ENCODE peak calls at places on chromosome 4, in seven cellular contexts. One of them, this sample, is unnamed.

GRCh38 chr4:118883861-118884260 is 4.8 kb upstream of the SYNPO2 start:
- DNase-seq in H1: no peak
- DNase-seq in GM12878: no peak
- DNase-seq in SK-N-SH: peak; percentile 44
- DNase-seq in HepG2: no peak
- DNase-seq in HCT116: no peak
- DNase-seq in T47D: no peak
- DNase-seq in this sample: no peak

GRCh38 chr4:142565771-142566170 is 280.3 kb downstream of the INPP4B start:
- DNase-seq in H1: no peak
- DNase-seq in GM12878: no peak
- DNase-seq in SK-N-SH: no peak
- DNase-seq in HepG2: no peak
- DNase-seq in HCT116: no peak
- DNase-seq in T47D: peak; percentile 19
- DNase-seq in this sample: no peak

GRCh38 chr4:6019316-6020263 is 1.4 kb upstream of the C4orf50 start:
- DNase-seq in H1: no peak
- DNase-seq in GM12878: no peak
- DNase-seq in SK-N-SH: peak; percentile 72
- DNase-seq in HepG2: peak; percentile 27
- DNase-seq in HCT116: peak; percentile 36
- DNase-seq in T47D: peak; percentile 74
- DNase-seq in this sample: peak; percentile 75

GRCh38 chr4:155271557-155271956 is 63.1 kb downstream of the NPY2R start:
- DNase-seq in H1: no peak
- DNase-seq in GM12878: no peak
- DNase-seq in SK-N-SH: no peak
- DNase-seq in HepG2: no peak
- DNase-seq in HCT116: peak; percentile 18
- DNase-seq in T47D: no peak
- DNase-seq in this sample: no peak

GRCh38 chr4:56681158-56681848 is at the start of gene HOPX:
- DNase-seq in H1: no peak
- DNase-seq in GM12878: peak; percentile 13
- DNase-seq in SK-N-SH: no peak
- DNase-seq in HepG2: no peak
- DNase-seq in HCT116: no peak
- DNase-seq in T47D: peak; percentile 83
- DNase-seq in this sample: no peak

GRCh38 chr4:7819446-7819845 is 120.2 kb downstream of the AFAP1 start:
- DNase-seq in H1: no peak
- DNase-seq in GM12878: no peak
- DNase-seq in SK-N-SH: no peak
- DNase-seq in HepG2: no peak
- DNase-seq in HCT116: no peak
- DNase-seq in T47D: no peak
- DNase-seq in this sample: no peak

GRCh38 chr4:8586671-8587468 is 5.7 kb upstream of the CPZ start:
- DNase-seq in H1: no peak
- DNase-seq in GM12878: no peak
- DNase-seq in SK-N-SH: no peak
- DNase-seq in HepG2: no peak
- DNase-seq in HCT116: no peak
- DNase-seq in T47D: peak; percentile 35
- DNase-seq in this sample: peak; percentile 19

GRCh38 chr4:52861171-52861873 is 795 bp upstream of the RASL11B start:
- DNase-seq in H1: no peak
- DNase-seq in GM12878: no peak
- DNase-seq in SK-N-SH: no peak
- DNase-seq in HepG2: no peak
- DNase-seq in HCT116: no peak
- DNase-seq in T47D: no peak
- DNase-seq in this sample: no peak

GRCh38 chr4:74032064-74032463 is 6.4 kb downstream of the CXCL3 start:
- DNase-seq in H1: no peak
- DNase-seq in GM12878: no peak
- DNase-seq in SK-N-SH: no peak
- DNase-seq in HepG2: no peak
- DNase-seq in HCT116: no peak
- DNase-seq in T47D: no peak
- DNase-seq in this sample: no peak

GRCh38 chr4:3480528-3481112 is 17.5 kb downstream of the DOK7 start:
- DNase-seq in H1: peak; percentile 66
- DNase-seq in GM12878: no peak
- DNase-seq in SK-N-SH: peak; percentile 92
- DNase-seq in HepG2: peak; percentile 66
- DNase-seq in HCT116: peak; percentile 45
- DNase-seq in T47D: peak; percentile 86
- DNase-seq in this sample: peak; percentile 83

GRCh38 chr4:98571161-98571786 is 87.1 kb downstream of the TSPAN5 start:
- DNase-seq in H1: no peak
- DNase-seq in GM12878: no peak
- DNase-seq in SK-N-SH: no peak
- DNase-seq in HepG2: no peak
- DNase-seq in HCT116: no peak
- DNase-seq in T47D: no peak
- DNase-seq in this sample: no peak

GRCh38 chr4:188110741-188111458 is 1.5 kb upstream of the TRIML2 start:
- DNase-seq in H1: no peak
- DNase-seq in GM12878: no peak
- DNase-seq in SK-N-SH: no peak
- DNase-seq in HepG2: no peak
- DNase-seq in HCT116: no peak
- DNase-seq in T47D: no peak
- DNase-seq in this sample: no peak

GRCh38 chr4:136741468-136741867 is 790.8 kb downstream of the PCDH18 start:
- DNase-seq in H1: no peak
- DNase-seq in GM12878: no peak
- DNase-seq in SK-N-SH: no peak
- DNase-seq in HepG2: no peak
- DNase-seq in HCT116: no peak
- DNase-seq in T47D: no peak
- DNase-seq in this sample: no peak

GRCh38 chr4:26081795-26082498 is 167.9 kb downstream of the SMIM20 start:
- DNase-seq in H1: no peak
- DNase-seq in GM12878: no peak
- DNase-seq in SK-N-SH: no peak
- DNase-seq in HepG2: peak; percentile 32
- DNase-seq in HCT116: peak; percentile 63
- DNase-seq in T47D: peak; percentile 57
- DNase-seq in this sample: peak; percentile 54

GRCh38 chr4:77358315-77358928 is 201.4 kb downstream of the CCNG2 start:
- DNase-seq in H1: no peak
- DNase-seq in GM12878: no peak
- DNase-seq in SK-N-SH: peak; percentile 42
- DNase-seq in HepG2: peak; percentile 19
- DNase-seq in HCT116: peak; percentile 16
- DNase-seq in T47D: peak; percentile 32
- DNase-seq in this sample: peak; percentile 58

GRCh38 chr4:110515676-110516075 is 39.7 kb downstream of the ENPEP start:
- DNase-seq in H1: no peak
- DNase-seq in GM12878: no peak
- DNase-seq in SK-N-SH: no peak
- DNase-seq in HepG2: no peak
- DNase-seq in HCT116: no peak
- DNase-seq in T47D: peak; percentile 21
- DNase-seq in this sample: no peak

GRCh38 chr4:3286335-3287175 is 6.3 kb upstream of the RGS12 start:
- DNase-seq in H1: no peak
- DNase-seq in GM12878: peak; percentile 70
- DNase-seq in SK-N-SH: no peak
- DNase-seq in HepG2: no peak
- DNase-seq in HCT116: no peak
- DNase-seq in T47D: no peak
- DNase-seq in this sample: no peak

GRCh38 chr4:123418486-123418931 is 21.9 kb downstream of the SPRY1 start:
- DNase-seq in H1: peak; percentile 73
- DNase-seq in GM12878: no peak
- DNase-seq in SK-N-SH: no peak
- DNase-seq in HepG2: peak; percentile 97
- DNase-seq in HCT116: no peak
- DNase-seq in T47D: peak; percentile 59
- DNase-seq in this sample: no peak

GRCh38 chr4:127731406-127731805 is 1.2 kb downstream of the SLC25A31 start:
- DNase-seq in H1: no peak
- DNase-seq in GM12878: no peak
- DNase-seq in SK-N-SH: no peak
- DNase-seq in HepG2: no peak
- DNase-seq in HCT116: no peak
- DNase-seq in T47D: no peak
- DNase-seq in this sample: no peak

GRCh38 chr4:181528570-181529184 is 714.5 kb upstream of the TENM3 start:
- DNase-seq in H1: peak; percentile 68
- DNase-seq in GM12878: peak; percentile 8
- DNase-seq in SK-N-SH: peak; percentile 55
- DNase-seq in HepG2: peak; percentile 56
- DNase-seq in HCT116: peak; percentile 54
- DNase-seq in T47D: peak; percentile 85
- DNase-seq in this sample: peak; percentile 25

GRCh38 chr4:83536649-83537352 is 893 bp downstream of the GPAT3 start:
- DNase-seq in H1: no peak
- DNase-seq in GM12878: no peak
- DNase-seq in SK-N-SH: no peak
- DNase-seq in HepG2: no peak
- DNase-seq in HCT116: no peak
- DNase-seq in T47D: no peak
- DNase-seq in this sample: no peak

GRCh38 chr4:1842993-1843448 is 12.9 kb downstream of the LETM1 start:
- DNase-seq in H1: no peak
- DNase-seq in GM12878: no peak
- DNase-seq in SK-N-SH: no peak
- DNase-seq in HepG2: no peak
- DNase-seq in HCT116: no peak
- DNase-seq in T47D: no peak
- DNase-seq in this sample: no peak

GRCh38 chr4:102647117-102647516 is 113.7 kb downstream of the MANBA start:
- DNase-seq in H1: no peak
- DNase-seq in GM12878: no peak
- DNase-seq in SK-N-SH: no peak
- DNase-seq in HepG2: no peak
- DNase-seq in HCT116: no peak
- DNase-seq in T47D: no peak
- DNase-seq in this sample: no peak

GRCh38 chr4:82893942-82894341 is 3.0 kb upstream of the SEC31A start:
- DNase-seq in H1: no peak
- DNase-seq in GM12878: no peak
- DNase-seq in SK-N-SH: no peak
- DNase-seq in HepG2: peak; percentile 47
- DNase-seq in HCT116: no peak
- DNase-seq in T47D: no peak
- DNase-seq in this sample: no peak

GRCh38 chr4:75723117-75723801 is 1.1 kb upstream of the USO1 start:
- DNase-seq in H1: no peak
- DNase-seq in GM12878: no peak
- DNase-seq in SK-N-SH: peak; percentile 32
- DNase-seq in HepG2: peak; percentile 53
- DNase-seq in HCT116: no peak
- DNase-seq in T47D: no peak
- DNase-seq in this sample: no peak

GRCh38 chr4:76470064-76470463 is 35.0 kb downstream of the SHROOM3 start:
- DNase-seq in H1: no peak
- DNase-seq in GM12878: no peak
- DNase-seq in SK-N-SH: no peak
- DNase-seq in HepG2: no peak
- DNase-seq in HCT116: no peak
- DNase-seq in T47D: no peak
- DNase-seq in this sample: no peak

GRCh38 chr4:101155368-101155767 is 192.0 kb downstream of the PPP3CA start:
- DNase-seq in H1: no peak
- DNase-seq in GM12878: no peak
- DNase-seq in SK-N-SH: no peak
- DNase-seq in HepG2: no peak
- DNase-seq in HCT116: peak; percentile 97
- DNase-seq in T47D: no peak
- DNase-seq in this sample: no peak

GRCh38 chr4:147288512-147288911 is 192.4 kb upstream of the EDNRA start:
- DNase-seq in H1: no peak
- DNase-seq in GM12878: no peak
- DNase-seq in SK-N-SH: no peak
- DNase-seq in HepG2: no peak
- DNase-seq in HCT116: no peak
- DNase-seq in T47D: no peak
- DNase-seq in this sample: no peak

GRCh38 chr4:73676881-73677323 is 56.7 kb upstream of the RASSF6 start:
- DNase-seq in H1: no peak
- DNase-seq in GM12878: peak; percentile 19
- DNase-seq in SK-N-SH: no peak
- DNase-seq in HepG2: no peak
- DNase-seq in HCT116: no peak
- DNase-seq in T47D: peak; percentile 30
- DNase-seq in this sample: no peak

GRCh38 chr4:87848622-87849351 is 16.0 kb downstream of the MEPE start:
- DNase-seq in H1: no peak
- DNase-seq in GM12878: no peak
- DNase-seq in SK-N-SH: peak; percentile 58
- DNase-seq in HepG2: peak; percentile 47
- DNase-seq in HCT116: peak; percentile 51
- DNase-seq in T47D: peak; percentile 61
- DNase-seq in this sample: peak; percentile 37
- TF ChIP-seq JUND in H1: no peak
- TF ChIP-seq JUND in GM12878: no peak
- TF ChIP-seq JUND in SK-N-SH: no peak
- TF ChIP-seq JUND in HepG2: no peak
- TF ChIP-seq JUND in HCT116: no peak
- TF ChIP-seq JUND in T47D: no peak
- TF ChIP-seq JUND in this sample: no peak

GRCh38 chr4:22486276-22486675 is 29.6 kb downstream of the ADGRA3 start:
- DNase-seq in H1: no peak
- DNase-seq in GM12878: no peak
- DNase-seq in SK-N-SH: no peak
- DNase-seq in HepG2: no peak
- DNase-seq in HCT116: no peak
- DNase-seq in T47D: no peak
- DNase-seq in this sample: no peak
- TF ChIP-seq JUND in H1: no peak
- TF ChIP-seq JUND in GM12878: no peak
- TF ChIP-seq JUND in SK-N-SH: no peak
- TF ChIP-seq JUND in HepG2: no peak
- TF ChIP-seq JUND in HCT116: no peak
- TF ChIP-seq JUND in T47D: no peak
- TF ChIP-seq JUND in this sample: no peak

DNA sequence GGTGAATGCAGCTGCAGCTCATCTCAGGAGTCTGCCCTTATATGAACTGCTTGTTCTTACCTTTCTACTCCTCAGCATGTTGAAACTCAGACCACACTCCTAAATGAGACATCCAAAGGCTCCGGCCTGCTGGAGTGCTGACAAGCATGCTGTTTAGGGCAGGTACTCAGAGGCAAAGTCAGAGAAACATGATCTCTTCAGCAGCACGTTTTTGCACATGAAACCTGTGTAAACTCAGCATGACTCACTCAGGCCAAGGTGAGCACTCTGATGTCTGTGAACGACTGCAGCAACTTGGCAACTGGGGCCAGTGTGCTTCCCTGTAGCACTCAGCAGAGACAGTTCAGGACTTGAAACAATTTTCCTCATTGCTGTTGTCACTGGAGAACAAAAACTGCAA is 109.5 kb downstream of the PACRGL start:
- DNase-seq in H1: peak; percentile 19
- DNase-seq in GM12878: no peak
- DNase-seq in SK-N-SH: no peak
- DNase-seq in HepG2: peak; percentile 6
- DNase-seq in HCT116: peak; percentile 6
- DNase-seq in T47D: no peak
- DNase-seq in this sample: no peak
- TF ChIP-seq JUND in H1: no peak
- TF ChIP-seq JUND in GM12878: no peak
- TF ChIP-seq JUND in SK-N-SH: no peak
- TF ChIP-seq JUND in HepG2: no peak
- TF ChIP-seq JUND in HCT116: no peak
- TF ChIP-seq JUND in T47D: no peak
- TF ChIP-seq JUND in this sample: no peak

GRCh38 chr4:89363156-89363555 is 55.6 kb upstream of the GPRIN3 start:
- DNase-seq in H1: no peak
- DNase-seq in GM12878: no peak
- DNase-seq in SK-N-SH: no peak
- DNase-seq in HepG2: no peak
- DNase-seq in HCT116: no peak
- DNase-seq in T47D: no peak
- DNase-seq in this sample: no peak
- TF ChIP-seq JUND in H1: no peak
- TF ChIP-seq JUND in GM12878: no peak
- TF ChIP-seq JUND in SK-N-SH: no peak
- TF ChIP-seq JUND in HepG2: no peak
- TF ChIP-seq JUND in HCT116: no peak
- TF ChIP-seq JUND in T47D: no peak
- TF ChIP-seq JUND in this sample: no peak

This sample was measured in K562.